ENCODE peak calls at places on chromosomes 12 and 14, in four cellular contexts. E is ecto neural progenitor cell; J is naive thymus-derived CD8-positive, alpha-beta T cell; K is hypothalamus. R is an unnamed sample.

GRCh38 chr12:18275974-18276373 is 14.7 kb downstream of the PIK3C2G start:
- DNase-seq in E (no peak), J (no peak), K (no peak), R (no peak)

GRCh38 chr12:70609739-70610491 is 27.3 kb downstream of the PTPRB start:
- DNase-seq in E (peak; percentile 62), J (no peak), K (no peak), R (peak; percentile 70)

GRCh38 chr12:124532331-124532750 is 35.1 kb downstream of the NCOR2 start:
- DNase-seq in E (peak; percentile 69), J (no peak), K (no peak), R (no peak)

GRCh38 chr12:18165422-18165871 is 75.5 kb upstream of the RERGL start:
- DNase-seq in E (no peak), J (no peak), K (no peak), R (no peak)

GRCh38 chr12:4975574-4975973 is 65.9 kb downstream of the KCNA1 start:
- DNase-seq in E (peak; percentile 84), J (no peak), K (no peak), R (peak; percentile 31)

GRCh38 chr12:56599041-56599440 is 31.1 kb downstream of the BAZ2A start:
- DNase-seq in E (no peak), J (no peak), K (no peak), R (no peak)

GRCh38 chr14:61147898-61148549 is 133.1 kb downstream of the TMEM30B start:
- DNase-seq in E (no peak), J (no peak), K (no peak), R (peak; percentile 36)

GRCh38 chr14:105517096-105517495 is 9.3 kb upstream of the TMEM121 start:
- DNase-seq in E (no peak), J (no peak), K (no peak), R (no peak)

GRCh38 chr12:10867381-10867780 is 16.7 kb downstream of the PRH1 start:
- DNase-seq in E (no peak), J (no peak), K (no peak), R (no peak)

GRCh38 chr12:69405466-69405865 is 45.9 kb downstream of the YEATS4 start:
- DNase-seq in E (no peak), J (no peak), K (no peak), R (no peak)

GRCh38 chr12:92444763-92445162 is 258.0 kb upstream of the PLEKHG7 start:
- DNase-seq in E (no peak), J (no peak), K (no peak), R (no peak)

GRCh38 chr12:14238224-14238792 is 127.2 kb upstream of the ATF7IP start:
- DNase-seq in E (no peak), J (no peak), K (no peak), R (no peak)

GRCh38 chr12:116717466-116718457 is 20.1 kb downstream of the SPRING1 start:
- DNase-seq in E (no peak), J (no peak), K (peak; percentile 36), R (peak; percentile 81)

GRCh38 chr14:67719866-67720265 is 18.2 kb downstream of the RDH12 start:
- DNase-seq in E (no peak), J (no peak), K (no peak), R (no peak)

GRCh38 chr12:89821901-89822300 is 113.3 kb upstream of the ATP2B1 start:
- DNase-seq in E (no peak), J (no peak), K (no peak), R (no peak)

GRCh38 chr14:60313093-60313492 is 64.1 kb downstream of the PPM1A start:
- DNase-seq in E (no peak), J (no peak), K (no peak), R (no peak)

GRCh38 chr12:95200128-95200973 is 16.9 kb downstream of the FGD6 start:
- DNase-seq in E (no peak), J (no peak), K (no peak), R (no peak)

GRCh38 chr12:101857043-101857558 is 20.3 kb upstream of the DRAM1 start:
- DNase-seq in E (no peak), J (no peak), K (no peak), R (no peak)

GRCh38 chr12:109185441-109185840 is 69.1 kb downstream of the ACACB start:
- DNase-seq in E (no peak), J (no peak), K (no peak), R (no peak)

GRCh38 chr14:61930101-61930857 is 168.1 kb downstream of the SNAPC1 start:
- DNase-seq in E (no peak), J (no peak), K (no peak), R (no peak)

GRCh38 chr12:48758186-48758585 is 30.7 kb downstream of the ADCY6 start:
- DNase-seq in E (no peak), J (no peak), K (no peak), R (no peak)

GRCh38 chr14:104294628-104294982 is 156.2 kb downstream of the KIF26A start:
- DNase-seq in E (no peak), J (no peak), K (no peak), R (peak; percentile 7)

GRCh38 chr14:104118006-104118844 is 20.2 kb upstream of the KIF26A start:
- DNase-seq in E (peak; percentile 45), J (no peak), K (no peak), R (peak; percentile 20)

GRCh38 chr12:27619308-27619707 is 76.9 kb upstream of the REP15 start:
- DNase-seq in E (no peak), J (no peak), K (no peak), R (no peak)

GRCh38 chr12:55940065-55940732 is 9.2 kb downstream of the DGKA start:
- DNase-seq in E (peak; percentile 94), J (peak; percentile 77), K (peak; percentile 50), R (peak; percentile 84)

R was measured in left ventricle myocardium superior.